ENCODE peak calls at places on chromosomes 11 and 22, in ten cellular contexts. One of them, this sample, is unnamed.

GRCh38 chr11:12817681-12818332 is 143.6 kb downstream of the TEAD1 start:
- DNase-seq in HTR-8/SVneo: no peak
- DNase-seq in MCF 10A: no peak
- DNase-seq in right atrium auricular region: no peak
- DNase-seq in EL: no peak
- DNase-seq in body of pancreas: no peak
- DNase-seq in nucleus accumbens: no peak
- DNase-seq in stimulated activated CD4-positive, alpha-beta T cell treated with anti-CD3 and anti-CD28 coated beads, TNF-alpha, amount 100 ng/mL, for 24 hours: no peak
- DNase-seq in A549: no peak
- DNase-seq in stimulated activated CD8-positive, alpha-beta memory T cell treated with anti-CD3 and anti-CD28 coated beads, Interleukin-15, amount 100 ng/mL, for 24 hours: no peak
- DNase-seq in this sample: no peak

GRCh38 chr22:42340150-42340549 is 69.7 kb upstream of the TCF20 start:
- DNase-seq in nucleus accumbens: no peak
- DNase-seq in right atrium auricular region: no peak
- DNase-seq in HTR-8/SVneo: no peak
- DNase-seq in A549: no peak
- DNase-seq in body of pancreas: no peak
- DNase-seq in EL: no peak
- DNase-seq in stimulated activated CD8-positive, alpha-beta memory T cell treated with anti-CD3 and anti-CD28 coated beads, Interleukin-15, amount 100 ng/mL, for 24 hours: no peak
- DNase-seq in MCF 10A: no peak
- DNase-seq in stimulated activated CD4-positive, alpha-beta T cell treated with anti-CD3 and anti-CD28 coated beads, TNF-alpha, amount 100 ng/mL, for 24 hours: no peak
- DNase-seq in this sample: no peak

GRCh38 chr11:122668562-122669090 is 13.1 kb downstream of the UBASH3B start:
- DNase-seq in right atrium auricular region: no peak
- DNase-seq in stimulated activated CD4-positive, alpha-beta T cell treated with anti-CD3 and anti-CD28 coated beads, TNF-alpha, amount 100 ng/mL, for 24 hours: no peak
- DNase-seq in body of pancreas: no peak
- DNase-seq in A549: peak
- DNase-seq in stimulated activated CD8-positive, alpha-beta memory T cell treated with anti-CD3 and anti-CD28 coated beads, Interleukin-15, amount 100 ng/mL, for 24 hours: no peak
- DNase-seq in EL: peak
- DNase-seq in nucleus accumbens: no peak
- DNase-seq in HTR-8/SVneo: no peak
- DNase-seq in MCF 10A: peak
- DNase-seq in this sample: no peak

GRCh38 chr11:1425006-1425405 is 35.3 kb downstream of the BRSK2 start:
- DNase-seq in nucleus accumbens: no peak
- DNase-seq in HTR-8/SVneo: no peak
- DNase-seq in A549: no peak
- DNase-seq in stimulated activated CD4-positive, alpha-beta T cell treated with anti-CD3 and anti-CD28 coated beads, TNF-alpha, amount 100 ng/mL, for 24 hours: no peak
- DNase-seq in EL: no peak
- DNase-seq in body of pancreas: no peak
- DNase-seq in MCF 10A: no peak
- DNase-seq in stimulated activated CD8-positive, alpha-beta memory T cell treated with anti-CD3 and anti-CD28 coated beads, Interleukin-15, amount 100 ng/mL, for 24 hours: no peak
- DNase-seq in right atrium auricular region: no peak
- DNase-seq in this sample: no peak

GRCh38 chr11:68643576-68643975 is 40.8 kb upstream of the GAL start:
- DNase-seq in HTR-8/SVneo: no peak
- DNase-seq in A549: peak
- DNase-seq in stimulated activated CD8-positive, alpha-beta memory T cell treated with anti-CD3 and anti-CD28 coated beads, Interleukin-15, amount 100 ng/mL, for 24 hours: no peak
- DNase-seq in nucleus accumbens: no peak
- DNase-seq in MCF 10A: no peak
- DNase-seq in body of pancreas: no peak
- DNase-seq in right atrium auricular region: no peak
- DNase-seq in EL: no peak
- DNase-seq in stimulated activated CD4-positive, alpha-beta T cell treated with anti-CD3 and anti-CD28 coated beads, TNF-alpha, amount 100 ng/mL, for 24 hours: no peak
- DNase-seq in this sample: no peak

GRCh38 chr22:27215826-27216320 is 558.5 kb downstream of the MIAT start:
- DNase-seq in stimulated activated CD8-positive, alpha-beta memory T cell treated with anti-CD3 and anti-CD28 coated beads, Interleukin-15, amount 100 ng/mL, for 24 hours: no peak
- DNase-seq in stimulated activated CD4-positive, alpha-beta T cell treated with anti-CD3 and anti-CD28 coated beads, TNF-alpha, amount 100 ng/mL, for 24 hours: no peak
- DNase-seq in body of pancreas: no peak
- DNase-seq in HTR-8/SVneo: no peak
- DNase-seq in MCF 10A: no peak
- DNase-seq in right atrium auricular region: no peak
- DNase-seq in A549: no peak
- DNase-seq in EL: no peak
- DNase-seq in nucleus accumbens: no peak
- DNase-seq in this sample: no peak

GRCh38 chr11:64642876-64643257 is 51.8 kb downstream of the SLC22A12 start:
- DNase-seq in body of pancreas: no peak
- DNase-seq in MCF 10A: no peak
- DNase-seq in stimulated activated CD4-positive, alpha-beta T cell treated with anti-CD3 and anti-CD28 coated beads, TNF-alpha, amount 100 ng/mL, for 24 hours: no peak
- DNase-seq in stimulated activated CD8-positive, alpha-beta memory T cell treated with anti-CD3 and anti-CD28 coated beads, Interleukin-15, amount 100 ng/mL, for 24 hours: no peak
- DNase-seq in right atrium auricular region: no peak
- DNase-seq in EL: no peak
- DNase-seq in nucleus accumbens: no peak
- DNase-seq in A549: no peak
- DNase-seq in HTR-8/SVneo: no peak
- DNase-seq in this sample: no peak

GRCh38 chr11:31059529-31059928 is 310.0 kb downstream of the DCDC1 start:
- DNase-seq in HTR-8/SVneo: no peak
- DNase-seq in stimulated activated CD4-positive, alpha-beta T cell treated with anti-CD3 and anti-CD28 coated beads, TNF-alpha, amount 100 ng/mL, for 24 hours: no peak
- DNase-seq in right atrium auricular region: no peak
- DNase-seq in nucleus accumbens: no peak
- DNase-seq in A549: no peak
- DNase-seq in stimulated activated CD8-positive, alpha-beta memory T cell treated with anti-CD3 and anti-CD28 coated beads, Interleukin-15, amount 100 ng/mL, for 24 hours: no peak
- DNase-seq in body of pancreas: no peak
- DNase-seq in EL: no peak
- DNase-seq in MCF 10A: no peak
- DNase-seq in this sample: no peak

GRCh38 chr11:15615412-15616096 is 500.8 kb downstream of the INSC start:
- DNase-seq in stimulated activated CD8-positive, alpha-beta memory T cell treated with anti-CD3 and anti-CD28 coated beads, Interleukin-15, amount 100 ng/mL, for 24 hours: no peak
- DNase-seq in EL: no peak
- DNase-seq in stimulated activated CD4-positive, alpha-beta T cell treated with anti-CD3 and anti-CD28 coated beads, TNF-alpha, amount 100 ng/mL, for 24 hours: no peak
- DNase-seq in body of pancreas: no peak
- DNase-seq in nucleus accumbens: no peak
- DNase-seq in MCF 10A: no peak
- DNase-seq in right atrium auricular region: no peak
- DNase-seq in HTR-8/SVneo: no peak
- DNase-seq in A549: no peak
- DNase-seq in this sample: no peak

GRCh38 chr22:31055322-31056159 is 25.6 kb upstream of the SMTN start:
- DNase-seq in body of pancreas: peak
- DNase-seq in A549: peak
- DNase-seq in EL: peak
- DNase-seq in MCF 10A: peak
- DNase-seq in stimulated activated CD8-positive, alpha-beta memory T cell treated with anti-CD3 and anti-CD28 coated beads, Interleukin-15, amount 100 ng/mL, for 24 hours: no peak
- DNase-seq in nucleus accumbens: peak
- DNase-seq in stimulated activated CD4-positive, alpha-beta T cell treated with anti-CD3 and anti-CD28 coated beads, TNF-alpha, amount 100 ng/mL, for 24 hours: no peak
- DNase-seq in right atrium auricular region: peak
- DNase-seq in HTR-8/SVneo: peak
- DNase-seq in this sample: peak

GRCh38 chr22:20606041-20606783 is 98.8 kb downstream of the MED15 start:
- DNase-seq in HTR-8/SVneo: peak
- DNase-seq in stimulated activated CD8-positive, alpha-beta memory T cell treated with anti-CD3 and anti-CD28 coated beads, Interleukin-15, amount 100 ng/mL, for 24 hours: peak
- DNase-seq in stimulated activated CD4-positive, alpha-beta T cell treated with anti-CD3 and anti-CD28 coated beads, TNF-alpha, amount 100 ng/mL, for 24 hours: peak
- DNase-seq in right atrium auricular region: no peak
- DNase-seq in A549: peak
- DNase-seq in nucleus accumbens: no peak
- DNase-seq in MCF 10A: peak
- DNase-seq in body of pancreas: peak
- DNase-seq in EL: peak
- DNase-seq in this sample: peak

GRCh38 chr22:49087163-49087562 is 740.5 kb downstream of the BRD1 start:
- DNase-seq in nucleus accumbens: no peak
- DNase-seq in HTR-8/SVneo: no peak
- DNase-seq in EL: no peak
- DNase-seq in stimulated activated CD8-positive, alpha-beta memory T cell treated with anti-CD3 and anti-CD28 coated beads, Interleukin-15, amount 100 ng/mL, for 24 hours: no peak
- DNase-seq in body of pancreas: no peak
- DNase-seq in MCF 10A: no peak
- DNase-seq in right atrium auricular region: no peak
- DNase-seq in A549: no peak
- DNase-seq in stimulated activated CD4-positive, alpha-beta T cell treated with anti-CD3 and anti-CD28 coated beads, TNF-alpha, amount 100 ng/mL, for 24 hours: no peak
- DNase-seq in this sample: no peak